ENCODE peak calls at places on chromosomes 3 and 15, in four cellular contexts. Z, S, V and K are unnamed samples.

GRCh38 chr3:184590795-184591194 is 29.2 kb downstream of the EPHB3 start:
- DNase-seq in S (no peak), Z (no peak), V (no peak), K (no peak)

GRCh38 chr15:40595219-40595618 is 1.2 kb downstream of the KNL1 start:
- DNase-seq in Z (no peak), V (no peak), S (no peak), K (no peak)

GRCh38 chr3:106380232-106380631 is 511.4 kb upstream of the CBLB start:
- DNase-seq in S (no peak), Z (no peak), V (no peak), K (no peak)

GRCh38 chr3:31758342-31758741 is 222.7 kb downstream of the OSBPL10 start:
- DNase-seq in Z (no peak), S (no peak), V (no peak), K (no peak)

GRCh38 chr15:47184003-47184404 is 533.3 kb upstream of the SEMA6D start:
- DNase-seq in Z (no peak), V (no peak), S (no peak), K (no peak)

GRCh38 chr15:100901702-100902435 is 17.3 kb upstream of the LRRK1 start:
- DNase-seq in Z (no peak), S (no peak), V (no peak), K (no peak)

GRCh38 chr3:164890061-164890460 is 188.2 kb downstream of the SI start:
- DNase-seq in S (no peak), V (no peak), Z (no peak), K (no peak)

GRCh38 chr15:76200083-76200465 is 111.2 kb downstream of the ETFA start:
- DNase-seq in V (no peak), S (no peak), Z (no peak), K (no peak)

GRCh38 chr3:14144423-14145075 is 19.7 kb downstream of the TMEM43 start:
- DNase-seq in Z (peak), S (peak), V (no peak), K (peak)

GRCh38 chr15:62066663-62067447 is at the start of gene C2CD4A:
- DNase-seq in Z (peak), S (no peak), V (peak), K (peak)

GRCh38 chr3:118811333-118811732 is 223.3 kb downstream of the IGSF11 start:
- DNase-seq in S (no peak), Z (no peak), V (no peak), K (no peak)

GRCh38 chr3:41198526-41198925 is 779 bp upstream of the CTNNB1 start:
- DNase-seq in V (no peak), Z (peak), S (peak), K (no peak)

GRCh38 chr3:18098960-18099587 is 326.1 kb downstream of the SATB1 start:
- DNase-seq in V (no peak), Z (no peak), S (peak), K (peak)

GRCh38 chr3:55440406-55440708 is 46.7 kb downstream of the WNT5A start:
- DNase-seq in S (no peak), Z (no peak), V (peak), K (no peak)

GRCh38 chr15:101530224-101530958 is 40.9 kb upstream of the PCSK6 start:
- DNase-seq in S (no peak), V (peak), Z (no peak), K (no peak)

GRCh38 chr3:128235207-128235933 is 82.1 kb downstream of the EEFSEC start:
- DNase-seq in S (no peak), V (no peak), Z (no peak), K (no peak)
- TF ChIP-seq RNF2 in S (no peak), V (no peak), Z (no peak), K (no peak)

GRCh38 chr3:177827517-177828249 is 630.4 kb upstream of the TBL1XR1 start:
- DNase-seq in S (no peak), Z (peak), V (no peak), K (peak)
- TF ChIP-seq RNF2 in S (no peak), Z (no peak), V (no peak), K (no peak)

GRCh38 chr15:58770857-58771620 is at the start of gene MINDY2:
- DNase-seq in V (peak), Z (peak), S (peak), K (peak)
- TF ChIP-seq RNF2 in V (no peak), Z (no peak), S (peak), K (no peak)

GRCh38 chr3:144039661-144040060 is 68.0 kb downstream of the DIPK2A start:
- DNase-seq in S (no peak), Z (no peak), V (no peak), K (no peak)
- TF ChIP-seq RNF2 in S (no peak), Z (no peak), V (no peak), K (no peak)

DNA sequence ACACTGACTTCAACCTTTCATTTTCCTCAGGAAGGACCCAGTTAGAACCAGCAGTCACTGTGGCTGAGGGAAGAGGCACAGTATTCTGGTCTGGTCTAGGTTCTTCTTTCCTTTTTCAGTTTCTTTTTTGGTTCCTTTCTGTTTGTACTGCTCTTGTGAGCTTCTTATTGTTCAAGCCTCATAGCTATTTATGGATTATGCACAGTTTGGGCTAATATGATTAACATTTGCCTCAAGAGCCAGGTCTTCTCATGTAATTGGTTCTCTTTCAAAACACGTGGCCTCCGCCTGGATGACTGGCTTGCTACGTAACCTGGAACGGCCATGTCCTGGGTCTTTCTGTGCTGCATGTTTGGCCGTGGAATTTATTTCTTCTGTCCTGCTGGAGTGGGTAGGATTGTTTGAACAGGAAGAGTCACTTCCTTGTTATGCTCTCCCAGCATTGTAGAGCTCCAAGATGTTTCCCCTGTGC is 43.3 kb downstream of the RBMS3 start:
- DNase-seq in Z (no peak), S (no peak), V (no peak), K (peak)
- TF ChIP-seq RNF2 in Z (no peak), S (no peak), V (no peak), K (no peak)

DNA sequence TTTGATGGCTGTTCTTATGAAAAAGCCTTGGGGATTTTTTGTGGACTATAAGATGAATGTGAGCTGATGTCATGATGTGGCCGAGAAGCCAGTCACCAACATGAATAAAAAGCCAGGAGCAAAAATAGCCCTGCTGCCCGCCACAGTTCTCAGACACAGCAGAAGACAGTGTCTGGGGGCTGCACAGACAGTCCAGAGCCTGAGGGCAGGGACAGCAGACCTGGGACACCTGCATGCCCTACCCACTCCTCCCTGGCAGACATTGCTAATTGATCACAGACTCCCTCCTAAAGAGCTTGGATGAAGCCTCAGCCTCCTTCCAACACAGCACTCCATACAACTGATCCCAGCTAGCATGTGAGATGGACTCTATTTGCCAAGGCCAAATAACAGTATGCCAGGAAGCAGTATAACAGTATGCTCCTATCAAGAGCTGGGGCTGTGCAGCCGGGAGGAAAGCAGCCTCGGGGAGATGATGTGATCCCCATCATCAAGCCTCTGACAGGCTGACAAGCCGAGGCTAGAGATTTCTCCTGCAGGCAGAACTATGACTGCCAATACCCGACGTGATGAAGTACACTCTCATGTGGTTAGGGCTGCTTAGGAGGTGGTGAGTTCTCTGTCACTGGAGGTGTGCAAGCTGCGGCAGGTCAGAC is 105.4 kb upstream of the RPL32 start:
- DNase-seq in V (no peak), S (no peak), Z (no peak), K (no peak)
- TF ChIP-seq RNF2 in V (no peak), S (no peak), Z (no peak), K (no peak)

GRCh38 chr3:139285691-139286090 is 58.1 kb upstream of the MRPS22 start:
- DNase-seq in V (no peak), Z (no peak), S (no peak), K (no peak)
- TF ChIP-seq RNF2 in V (no peak), Z (no peak), S (no peak), K (no peak)

GRCh38 chr15:45414215-45414885 is 36.0 kb upstream of the GATM start:
- DNase-seq in V (no peak), Z (no peak), S (no peak), K (no peak)

GRCh38 chr15:45407786-45408185 is 29.4 kb upstream of the GATM start:
- DNase-seq in S (no peak), V (no peak), Z (no peak), K (no peak)

DNA sequence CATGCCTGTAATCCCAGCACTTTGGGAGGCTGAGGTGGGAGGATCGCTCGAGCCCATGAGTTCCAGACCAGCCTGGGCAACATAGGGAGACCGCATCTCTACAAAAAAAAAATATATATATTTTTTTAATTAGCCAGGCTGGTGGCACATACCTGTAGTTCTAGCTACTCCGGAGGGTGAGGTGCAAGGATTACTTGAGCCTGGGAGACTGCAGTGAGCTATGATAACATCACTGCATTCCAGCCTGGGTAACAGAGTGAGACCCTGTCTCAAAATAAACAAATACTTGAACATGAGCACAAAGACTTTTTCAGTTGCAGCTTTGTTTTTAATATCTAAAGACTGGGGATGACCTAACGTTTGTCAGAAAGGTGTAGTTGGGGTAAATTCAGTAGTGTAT is 31.3 kb upstream of the GATM start:
- DNase-seq in V (no peak), Z (no peak), S (no peak), K (no peak)
- TF ChIP-seq RNF2 in V (no peak), Z (no peak), S (no peak), K (no peak)

DNA sequence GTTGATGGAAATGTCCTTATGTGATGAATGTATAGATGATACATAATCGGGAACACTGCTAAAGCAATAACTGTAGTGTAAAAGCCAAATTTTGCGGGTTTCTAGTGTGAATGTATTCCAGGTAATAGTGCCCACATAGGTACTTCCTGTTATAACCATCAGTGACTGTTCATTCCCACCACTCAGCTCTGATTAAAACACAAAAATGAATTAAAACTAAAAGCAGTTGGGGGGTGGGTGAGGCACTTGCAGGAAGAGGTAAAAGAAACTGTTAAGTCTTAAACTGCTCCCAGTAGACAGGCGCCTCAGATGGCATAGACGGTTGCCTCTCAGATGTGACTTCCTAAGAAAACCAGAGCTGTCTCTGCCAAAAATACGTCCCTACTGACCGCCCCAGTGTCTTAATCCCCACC is 893 bp upstream of the MTHFS start:
- DNase-seq in Z (no peak), V (no peak), S (no peak), K (no peak)
- TF ChIP-seq RNF2 in Z (no peak), V (no peak), S (no peak), K (no peak)

GRCh38 chr3:171192176-171192854 is 165.8 kb upstream of the SLC2A2 start:
- DNase-seq in S (peak), Z (no peak), V (no peak), K (peak)
- TF ChIP-seq RNF2 in S (peak), Z (no peak), V (no peak), K (no peak)